ENCODE peak calls at places on chromosomes 1 and 21, in four cellular contexts. G is K562, K is body of pancreas, C is SK-N-SH. N is an unnamed sample. For H3K4me1, the result is how much of the 10 kb centered on the place peaks cover.

GRCh38 chr1:3684031-3684430 is 31.7 kb downstream of the TP73 start:
- DNase-seq in K (no peak), G (peak), C (no peak), N (peak)

GRCh38 chr1:23718482-23718881 is 24.8 kb upstream of the ELOA start:
- DNase-seq in C (peak), G (peak), K (no peak), N (no peak)

GRCh38 chr1:230208619-230209261 is 141.7 kb downstream of the GALNT2 start:
- DNase-seq in K (no peak), G (no peak), C (no peak), N (no peak)

GRCh38 chr1:147129116-147129873 is 43.0 kb downstream of the PRKAB2 start:
- DNase-seq in C (no peak), G (no peak), K (no peak), N (no peak)

GRCh38 chr21:23155281-23155680 is 2157.1 kb downstream of the NCAM2 start:
- DNase-seq in K (no peak), G (no peak), C (no peak), N (no peak)

GRCh38 chr1:181086926-181087325 is 1.6 kb upstream of the IER5 start:
- DNase-seq in C (no peak), K (no peak), G (no peak), N (no peak)

GRCh38 chr1:220121791-220122530 is 28.0 kb downstream of the IARS2 start:
- DNase-seq in K (no peak), C (no peak), G (no peak), N (no peak)

GRCh38 chr21:35257413-35257812 is 208.3 kb upstream of the RUNX1 start:
- DNase-seq in G (no peak), C (no peak), K (peak), N (peak)

GRCh38 chr1:238658766-238659165 is 727.6 kb upstream of the CHRM3 start:
- DNase-seq in C (no peak), K (no peak), G (no peak), N (no peak)

GRCh38 chr1:101150676-101151075 is 86.1 kb upstream of the S1PR1 start:
- DNase-seq in K (no peak), C (no peak), G (no peak), N (no peak)

GRCh38 chr1:170583186-170583585 is 51.2 kb downstream of the GORAB start:
- DNase-seq in C (no peak), K (no peak), G (no peak), N (no peak)

DNA sequence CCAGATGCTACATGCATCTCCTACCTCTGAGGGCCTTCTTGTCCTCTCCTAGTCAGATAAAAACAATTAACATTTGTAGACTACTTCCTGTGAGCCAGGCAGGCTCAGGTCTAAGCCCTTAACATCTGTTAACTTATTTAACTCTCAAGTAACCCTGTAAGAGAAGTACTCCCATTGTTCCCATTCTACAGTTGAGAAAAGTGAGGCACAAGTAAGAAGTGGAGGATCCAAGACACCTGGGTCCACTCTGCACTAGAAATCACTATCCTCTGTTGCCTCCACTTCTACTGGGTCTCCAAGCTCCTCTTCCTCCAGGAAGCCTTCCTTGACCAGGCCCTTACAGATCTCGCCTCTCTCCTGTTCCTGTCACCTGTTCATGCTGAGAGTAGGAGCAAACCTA is 9.7 kb downstream of the C1orf216 start:
- DNase-seq in G (no peak), K (no peak), C (no peak), N (no peak)
- H3K4me3 ChIP-seq in G (no peak), K (no peak), C (no peak), N (no peak)

DNA sequence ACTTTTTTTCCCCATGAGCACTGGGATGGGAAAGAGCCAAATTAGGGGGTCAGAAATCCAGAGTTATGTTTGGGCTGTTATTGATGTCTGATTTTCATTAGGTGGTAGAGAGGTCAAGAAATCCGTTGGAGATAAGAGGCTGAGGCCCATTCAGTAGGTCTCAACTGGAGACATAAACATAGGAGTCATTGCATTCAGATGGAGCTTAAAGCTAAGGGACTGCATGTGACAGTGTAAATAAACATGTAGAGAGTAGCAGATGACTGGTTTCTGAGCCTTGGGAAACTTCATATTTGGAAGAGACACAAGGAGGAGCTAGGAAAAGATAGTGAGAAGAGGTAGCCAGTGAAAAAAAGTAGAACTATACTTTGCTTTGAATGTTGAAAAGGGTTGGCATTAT is 11.7 kb downstream of the PTPRC start:
- DNase-seq in C (no peak), G (no peak), K (no peak), N (no peak)
- H3K4me1 ChIP-seq in C (under half), G (under half), K (under half), N (under half)

GRCh38 chr1:31939484-31940329 is 1.5 kb upstream of the PTP4A2 start:
- DNase-seq in K (peak), G (peak), C (peak), N (peak)
- TF ChIP-seq CTCF in K (no peak), G (peak), C (peak), N (peak)

GRCh38 chr21:46543306-46543705 is 61.6 kb downstream of the S100B start:
- DNase-seq in K (no peak), G (no peak), C (peak), N (no peak)

GRCh38 chr21:46544003-46544402 is 60.9 kb downstream of the S100B start:
- DNase-seq in G (no peak), C (no peak), K (no peak), N (no peak)

GRCh38 chr21:46545911-46546310 is 59.0 kb downstream of the S100B start:
- DNase-seq in K (no peak), G (no peak), C (no peak), N (no peak)

GRCh38 chr21:46545363-46545762 is 59.5 kb downstream of the S100B start:
- DNase-seq in K (no peak), G (no peak), C (no peak), N (no peak)

DNA sequence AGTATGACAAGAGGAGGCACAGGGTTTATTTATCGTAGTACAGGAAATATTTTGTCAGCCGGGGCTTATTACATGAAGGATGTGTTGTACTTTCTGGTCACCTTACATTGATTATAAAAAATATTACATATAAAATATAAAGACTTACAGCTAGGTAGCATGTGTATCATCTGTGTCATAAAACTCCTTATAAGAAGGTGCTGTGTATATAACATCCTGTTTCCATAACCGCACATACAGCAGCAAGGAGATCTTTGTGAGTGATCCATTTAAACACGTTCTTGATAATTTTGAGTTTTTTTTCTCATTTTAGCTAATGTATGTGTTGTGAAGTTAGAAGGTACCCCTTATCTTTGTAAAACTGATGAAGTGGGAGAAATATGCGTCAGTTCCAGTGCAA is 60.1 kb downstream of the S100B start:
- DNase-seq in G (no peak), K (no peak), C (no peak), N (no peak)
- H3K4me3 ChIP-seq in G (no peak), K (no peak), C (no peak), N (no peak)

GRCh38 chr1:63818567-63819340 is 44.9 kb downstream of the ROR1 start:
- DNase-seq in K (no peak), C (no peak), G (no peak), N (no peak)
- H3K4me1 ChIP-seq in K (under half), C (under half), G (under half), N (under half)

GRCh38 chr21:46326110-46326703 is 2.3 kb downstream of the PCNT start:
- DNase-seq in K (no peak), G (no peak), C (no peak), N (peak)

GRCh38 chr21:46325073-46325912 is 1.3 kb downstream of the PCNT start:
- DNase-seq in G (peak), C (peak), K (peak), N (peak)

GRCh38 chr21:46328151-46328550 is 4.2 kb downstream of the PCNT start:
- DNase-seq in G (no peak), K (no peak), C (no peak), N (no peak)

GRCh38 chr21:46327711-46328110 is 3.8 kb downstream of the PCNT start:
- DNase-seq in C (no peak), K (no peak), G (no peak), N (no peak)

GRCh38 chr21:46329796-46330195 is 5.8 kb downstream of the PCNT start:
- DNase-seq in G (no peak), K (no peak), C (no peak), N (no peak)
- TF ChIP-seq CTCF in G (no peak), K (no peak), C (no peak), N (no peak)

N was measured in mucosa of descending colon.